ENCODE peak calls at places on chromosomes 5 and 9, in eight cellular contexts. I is stimulated activated CD8-positive, alpha-beta memory T cell treated with anti-CD3 and anti-CD28 coated beads, Interleukin-2, amount 100 ng/mL, for 48 hours; F is endodermal cell; O is memory B cell; K is astrocyte of the hippocampus; V is fibroblast of the aortic adventitia; T is nucleus accumbens; L is naive thymus-derived CD4-positive, alpha-beta T cell. Z is an unnamed sample.
A peak's percentile ranks its signal among the peaks of the same experiment; 100 is the strongest.

GRCh38 chr9:127612993-127613954 is 1.2 kb downstream of the STXBP1 start:
- DNase-seq in I (peak; percentile 18), F (peak; percentile 84), O (peak; percentile 34), K (peak; percentile 76), V (peak; percentile 63), T (peak; percentile 30), L (peak; percentile 38), Z (peak; percentile 64)

GRCh38 chr9:121160025-121160424 is 41.6 kb downstream of the RAB14 start:
- DNase-seq in I (no peak), F (no peak), O (no peak), K (no peak), V (no peak), T (no peak), L (no peak), Z (no peak)

GRCh38 chr5:83090169-83090568 is 12.8 kb downstream of the XRCC4 start:
- DNase-seq in I (no peak), F (no peak), O (no peak), K (no peak), V (no peak), T (no peak), L (no peak), Z (no peak)

GRCh38 chr5:167050568-167051214 is 1240.8 kb upstream of the WWC1 start:
- DNase-seq in I (no peak), F (peak; percentile 78), O (no peak), K (peak; percentile 51), V (peak; percentile 20), T (no peak), L (no peak), Z (peak; percentile 22)

GRCh38 chr5:132110930-132111329 is 37.3 kb downstream of the CSF2 start:
- DNase-seq in I (no peak), F (no peak), O (no peak), K (no peak), V (no peak), T (no peak), L (no peak), Z (no peak)

GRCh38 chr5:6472792-6473191 is 24.1 kb downstream of the UBE2QL1 start:
- DNase-seq in I (no peak), F (peak; percentile 12), O (no peak), K (no peak), V (no peak), T (no peak), L (no peak), Z (no peak)

GRCh38 chr5:26569241-26569928 is 469.0 kb downstream of the CDH9 start:
- DNase-seq in I (no peak), F (peak; percentile 41), O (no peak), K (no peak), V (no peak), T (no peak), L (no peak), Z (no peak)

GRCh38 chr5:94707359-94707758 is 88.9 kb downstream of the SLF1 start:
- DNase-seq in I (no peak), F (no peak), O (no peak), K (peak; percentile 11), V (no peak), T (no peak), L (no peak), Z (no peak)

GRCh38 chr5:148968311-148968710 is 94.6 kb downstream of the SH3TC2 start:
- DNase-seq in I (no peak), F (peak; percentile 44), O (no peak), K (no peak), V (no peak), T (no peak), L (no peak), Z (no peak)

GRCh38 chr9:37339945-37340344 is 82.6 kb upstream of the GRHPR start:
- DNase-seq in I (no peak), F (no peak), O (no peak), K (no peak), V (no peak), T (no peak), L (no peak), Z (no peak)

GRCh38 chr5:134649163-134649916 is 755 bp downstream of the SEC24A start:
- DNase-seq in I (no peak), F (no peak), O (no peak), K (no peak), V (peak; percentile 13), T (no peak), L (peak; percentile 12), Z (peak; percentile 24)

GRCh38 chr9:115250646-115251045 is 132.7 kb upstream of the TNC start:
- DNase-seq in I (no peak), F (peak; percentile 64), O (no peak), K (peak; percentile 67), V (peak; percentile 96), T (no peak), L (no peak), Z (peak; percentile 90)

GRCh38 chr9:38393128-38393809 is 767 bp downstream of the ALDH1B1 start:
- DNase-seq in I (no peak), F (no peak), O (no peak), K (no peak), V (no peak), T (no peak), L (peak; percentile 11), Z (peak; percentile 9)

GRCh38 chr9:113587471-113588031 is 124.0 kb downstream of the RGS3 start:
- DNase-seq in I (no peak), F (peak; percentile 90), O (no peak), K (peak; percentile 60), V (peak; percentile 47), T (no peak), L (peak; percentile 18), Z (peak; percentile 62)

GRCh38 chr9:93116049-93116961 is 17.7 kb downstream of the NINJ1 start:
- DNase-seq in I (no peak), F (peak; percentile 62), O (no peak), K (no peak), V (peak; percentile 55), T (no peak), L (no peak), Z (peak; percentile 82)

GRCh38 chr5:96072138-96072790 is 110.6 kb upstream of the ELL2 start:
- DNase-seq in I (no peak), F (no peak), O (no peak), K (no peak), V (no peak), T (no peak), L (no peak), Z (no peak)

GRCh38 chr5:1420211-1421195 is 24.7 kb downstream of the SLC6A3 start:
- DNase-seq in I (no peak), F (no peak), O (no peak), K (no peak), V (peak; percentile 1), T (no peak), L (no peak), Z (peak; percentile 18)

GRCh38 chr5:150948539-150948938 is 43.8 kb upstream of the ZNF300 start:
- DNase-seq in I (no peak), F (no peak), O (no peak), K (no peak), V (no peak), T (no peak), L (no peak), Z (no peak)

GRCh38 chr9:121743441-121744001 is 92.1 kb downstream of the DAB2IP start:
- DNase-seq in I (no peak), F (peak; percentile 91), O (no peak), K (peak; percentile 93), V (peak; percentile 86), T (peak; percentile 51), L (no peak), Z (peak; percentile 88)

GRCh38 chr9:127058645-127059021 is 63.8 kb downstream of the ANGPTL2 start:
- DNase-seq in I (no peak), F (no peak), O (no peak), K (no peak), V (peak; percentile 30), T (no peak), L (no peak), Z (no peak)

GRCh38 chr9:94870793-94871558 is 144.5 kb downstream of the AOPEP start:
- DNase-seq in I (no peak), F (no peak), O (no peak), K (peak; percentile 37), V (peak; percentile 56), T (no peak), L (peak; percentile 89), Z (peak; percentile 60)

GRCh38 chr5:3220638-3221288 is 374.9 kb upstream of the IRX1 start:
- DNase-seq in I (no peak), F (no peak), O (no peak), K (no peak), V (no peak), T (no peak), L (no peak), Z (no peak)

GRCh38 chr5:141958773-141959172 is 771 bp upstream of the PCDH12 start:
- DNase-seq in I (no peak), F (no peak), O (no peak), K (no peak), V (peak; percentile 35), T (no peak), L (no peak), Z (peak; percentile 70)

GRCh38 chr5:149018909-149019443 is 43.9 kb downstream of the SH3TC2 start:
- DNase-seq in I (no peak), F (no peak), O (no peak), K (no peak), V (peak; percentile 65), T (no peak), L (no peak), Z (peak; percentile 79)

GRCh38 chr9:17962747-17963146 is 383.9 kb downstream of the SH3GL2 start:
- DNase-seq in I (no peak), F (no peak), O (no peak), K (peak; percentile 46), V (no peak), T (no peak), L (no peak), Z (peak; percentile 1)

GRCh38 chr9:137451976-137452760 is 7.0 kb downstream of the NSMF start:
- DNase-seq in I (no peak), F (no peak), O (peak; percentile 19), K (no peak), V (no peak), T (no peak), L (no peak), Z (no peak)

GRCh38 chr5:141787376-141787775 is 90.8 kb downstream of the PCDH1 start:
- DNase-seq in I (no peak), F (no peak), O (no peak), K (peak; percentile 41), V (peak; percentile 39), T (no peak), L (no peak), Z (peak; percentile 47)

GRCh38 chr5:35198096-35198495 is 32.2 kb downstream of the PRLR start:
- DNase-seq in I (no peak), F (no peak), O (no peak), K (peak; percentile 61), V (peak; percentile 45), T (no peak), L (no peak), Z (peak; percentile 63)

GRCh38 chr5:88786217-88786560 is 96.8 kb downstream of the MEF2C start:
- DNase-seq in I (no peak), F (no peak), O (no peak), K (no peak), V (no peak), T (no peak), L (no peak), Z (peak; percentile 77)

GRCh38 chr5:81140942-81141341 is 92.2 kb upstream of the CKMT2 start:
- DNase-seq in I (no peak), F (no peak), O (no peak), K (peak; percentile 70), V (peak; percentile 91), T (no peak), L (no peak), Z (peak; percentile 32)

GRCh38 chr5:72556351-72557146 is 49.3 kb upstream of the ZNF366 start:
- DNase-seq in I (peak; percentile 19), F (peak; percentile 93), O (peak; percentile 22), K (peak; percentile 68), V (peak; percentile 57), T (no peak), L (peak; percentile 4), Z (peak; percentile 90)

GRCh38 chr9:95316794-95317118 is 753 bp downstream of the FANCC start:
- DNase-seq in I (no peak), F (peak; percentile 96), O (no peak), K (peak; percentile 73), V (peak; percentile 37), T (no peak), L (no peak), Z (peak; percentile 70)

GRCh38 chr9:76576344-76576743 is 117.4 kb downstream of the GCNT1 start:
- DNase-seq in I (peak; percentile 50), F (no peak), O (no peak), K (peak; percentile 94), V (peak; percentile 78), T (no peak), L (no peak), Z (peak; percentile 74)

Z was measured in cardiac fibroblast.